ENCODE peak calls at places on chromosomes 2 and 18, in four cellular contexts. Y, H, U and V are unnamed samples.
A peak's percentile ranks its signal among the peaks of the same experiment; 100 is the strongest.

GRCh38 chr2:4745596-4745995 is 946.6 kb upstream of the SOX11 start:
- DNase-seq in Y (no peak), H (no peak), U (no peak), V (peak; percentile 32)

GRCh38 chr2:231884438-231885140 is 41.6 kb downstream of the NPPC start:
- DNase-seq in Y (no peak), H (no peak), U (no peak), V (no peak)

GRCh38 chr2:205148756-205149155 is 533.5 kb upstream of the NRP2 start:
- DNase-seq in Y (peak; percentile 84), H (no peak), U (peak; percentile 0), V (no peak)

GRCh38 chr18:10242922-10243680 is 211.3 kb upstream of the APCDD1 start:
- DNase-seq in Y (no peak), H (no peak), U (no peak), V (no peak)

GRCh38 chr2:193584522-193584938 is 1389.8 kb upstream of the TMEFF2 start:
- DNase-seq in Y (peak; percentile 53), H (peak; percentile 35), U (peak; percentile 37), V (peak; percentile 40)

GRCh38 chr18:32355896-32356295 is 114.8 kb downstream of the GAREM1 start:
- DNase-seq in Y (no peak), H (no peak), U (peak; percentile 57), V (no peak)

GRCh38 chr2:60998628-60999545 is 18.6 kb upstream of the PEX13 start:
- DNase-seq in Y (no peak), H (peak; percentile 45), U (peak; percentile 70), V (peak; percentile 66)

GRCh38 chr2:214671330-214671850 is 138.1 kb downstream of the BARD1 start:
- DNase-seq in Y (no peak), H (no peak), U (no peak), V (no peak)

GRCh38 chr2:161250864-161251436 is 57.3 kb upstream of the PSMD14 start:
- DNase-seq in Y (no peak), H (peak; percentile 32), U (peak; percentile 52), V (peak; percentile 75)

GRCh38 chr2:181627545-181627944 is 29.4 kb downstream of the CERKL start:
- DNase-seq in Y (no peak), H (no peak), U (peak; percentile 29), V (peak; percentile 83)

GRCh38 chr18:23627325-23627724 is 35.4 kb downstream of the ANKRD29 start:
- DNase-seq in Y (no peak), H (no peak), U (peak; percentile 76), V (peak; percentile 86)

GRCh38 chr2:205593891-205594290 is 88.4 kb upstream of the NRP2 start:
- DNase-seq in Y (no peak), H (no peak), U (peak; percentile 9), V (no peak)

GRCh38 chr2:34320056-34320455 is 721.0 kb upstream of the FAM98A start:
- DNase-seq in Y (no peak), H (no peak), U (no peak), V (no peak)

GRCh38 chr2:171882095-171882769 is 11.8 kb downstream of the SLC25A12 start:
- DNase-seq in Y (no peak), H (no peak), U (no peak), V (no peak)

GRCh38 chr2:120465012-120465700 is 119.2 kb downstream of the INHBB start:
- DNase-seq in Y (no peak), H (no peak), U (no peak), V (no peak)

GRCh38 chr2:61707984-61708852 is 145.6 kb downstream of the FAM161A start:
- DNase-seq in Y (no peak), H (peak; percentile 74), U (peak; percentile 3), V (peak; percentile 20)

GRCh38 chr2:217707116-217707742 is 295.6 kb downstream of the TNS1 start:
- DNase-seq in Y (no peak), H (no peak), U (no peak), V (peak; percentile 87)

GRCh38 chr2:85504434-85505261 is 34.3 kb upstream of the MAT2A start:
- DNase-seq in Y (peak; percentile 83), H (no peak), U (peak; percentile 81), V (peak; percentile 98)

GRCh38 chr2:39867268-39867667 is 88.2 kb upstream of the THUMPD2 start:
- DNase-seq in Y (no peak), H (no peak), U (no peak), V (no peak)

GRCh38 chr2:233445152-233445830 is 91.0 kb downstream of the DGKD start:
- DNase-seq in Y (no peak), H (no peak), U (no peak), V (no peak)

GRCh38 chr2:118221952-118222594 is 133.8 kb downstream of the INSIG2 start:
- DNase-seq in Y (peak; percentile 22), H (peak; percentile 69), U (peak; percentile 83), V (peak; percentile 72)

GRCh38 chr2:85695691-85696668 is 1.8 kb downstream of the GNLY start:
- DNase-seq in Y (no peak), H (no peak), U (no peak), V (no peak)

DNA sequence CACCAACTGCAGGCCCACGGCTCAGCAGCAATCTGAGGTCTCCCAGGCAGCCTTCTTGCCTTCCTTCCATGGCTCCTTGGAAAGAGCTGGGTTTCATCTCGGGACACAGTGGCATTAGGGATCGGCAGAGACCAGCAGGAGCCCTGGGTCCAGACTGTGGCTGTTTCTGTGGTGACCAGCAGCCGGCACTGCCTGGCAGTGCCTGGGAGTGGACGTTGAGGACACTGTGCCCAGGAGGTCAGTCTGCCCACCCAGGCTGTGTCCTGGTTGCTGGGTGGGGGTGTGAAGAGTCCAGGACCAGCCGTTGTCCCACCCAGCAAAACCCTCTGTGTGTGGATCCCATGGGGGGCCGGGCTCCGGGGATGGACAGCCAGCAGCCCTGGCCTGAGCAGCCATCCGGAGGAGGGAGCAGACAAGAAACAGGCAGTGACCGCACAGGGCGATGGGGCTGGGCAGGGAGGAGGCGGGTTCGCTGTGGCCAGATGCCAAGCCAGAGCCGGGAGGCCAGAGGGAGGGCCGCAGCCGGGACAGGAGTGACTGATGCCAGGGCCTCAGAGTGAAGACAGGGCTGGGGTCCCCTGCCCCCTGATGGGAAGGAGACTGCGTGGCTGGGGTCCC is 73.8 kb downstream of the RRM2 start:
- DNase-seq in Y (no peak), H (no peak), U (peak; percentile 51), V (no peak)
- TF ChIP-seq CTCF in Y (no peak), H (no peak), U (no peak), V (no peak)

DNA sequence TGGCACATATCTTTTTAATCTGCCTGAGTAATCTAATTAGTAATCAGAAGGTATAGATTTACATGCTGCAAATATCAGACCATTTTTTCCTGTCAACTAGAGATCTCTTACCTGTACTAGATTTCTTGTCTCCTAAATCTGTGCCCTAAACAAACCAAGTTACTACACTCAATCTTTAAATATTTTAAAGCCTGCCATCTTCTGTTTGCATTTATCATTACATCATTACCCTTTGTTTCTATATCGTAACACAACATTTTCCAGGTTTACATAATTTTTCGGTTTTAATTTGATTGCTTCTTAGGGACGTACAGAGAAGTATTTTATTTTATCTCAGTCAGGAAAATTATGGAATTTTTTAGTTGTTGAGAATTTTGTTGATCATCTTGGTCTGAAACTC is 25.7 kb downstream of the PSMA8 start:
- DNase-seq in Y (no peak), H (no peak), U (peak; percentile 5), V (peak; percentile 11)
- TF ChIP-seq CTCF in Y (no peak), H (no peak), U (peak; percentile 6), V (peak; percentile 33)

DNA sequence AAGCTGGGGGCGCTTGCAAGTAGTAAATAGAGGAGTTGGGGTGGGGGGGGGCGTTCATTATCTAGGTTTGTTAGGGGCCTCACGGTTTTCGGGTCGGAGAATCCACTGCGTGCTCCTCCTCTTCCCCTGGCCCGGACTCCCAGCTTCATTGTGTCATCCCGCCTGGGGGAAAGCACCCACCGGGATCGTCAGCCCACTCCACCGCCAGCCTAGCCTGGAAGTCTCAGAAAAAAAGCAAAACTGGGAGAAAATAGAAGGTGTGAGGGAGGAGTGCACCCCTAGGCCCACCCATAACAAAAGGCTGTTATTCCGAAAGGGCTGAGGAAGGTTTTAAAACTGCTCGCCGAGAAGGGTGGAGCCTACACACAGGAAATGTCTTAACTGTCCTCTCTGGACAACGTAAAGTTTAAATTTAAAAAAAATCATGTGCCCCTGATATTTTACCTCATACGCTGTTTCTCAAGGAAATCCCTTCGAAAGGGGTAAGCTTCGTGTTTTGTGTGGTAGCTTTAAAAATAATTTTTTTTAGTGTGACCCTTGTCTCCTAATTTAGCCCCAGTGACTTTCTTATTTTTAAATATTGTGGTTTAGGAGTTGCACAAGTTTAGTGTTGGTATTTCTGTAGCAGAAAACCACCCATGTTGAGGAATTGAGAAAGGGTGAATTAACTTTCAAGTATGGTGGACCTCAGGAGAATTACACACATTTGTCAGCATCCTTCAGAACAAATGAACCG is 104.2 kb downstream of the SPTBN1 start:
- DNase-seq in Y (no peak), H (peak; percentile 82), U (peak; percentile 78), V (peak; percentile 76)
- TF ChIP-seq CTCF in Y (no peak), H (no peak), U (no peak), V (no peak)

GRCh38 chr2:128720440-128721022 is 401.9 kb upstream of the HS6ST1 start:
- DNase-seq in Y (no peak), H (no peak), U (no peak), V (no peak)
- TF ChIP-seq CTCF in Y (no peak), H (no peak), U (peak; percentile 21), V (no peak)

GRCh38 chr18:45253973-45254372 is 361.3 kb upstream of the SLC14A2 start:
- DNase-seq in Y (no peak), H (no peak), U (no peak), V (no peak)

GRCh38 chr18:45252474-45252873 is 362.8 kb upstream of the SLC14A2 start:
- DNase-seq in Y (no peak), H (peak; percentile 18), U (no peak), V (no peak)

GRCh38 chr18:45251236-45251635 is 364.0 kb upstream of the SLC14A2 start:
- DNase-seq in Y (no peak), H (no peak), U (no peak), V (no peak)

GRCh38 chr18:45254683-45255082 is 360.6 kb upstream of the SLC14A2 start:
- DNase-seq in Y (no peak), H (no peak), U (peak; percentile 46), V (no peak)

GRCh38 chr18:45255142-45255890 is 360.0 kb upstream of the SLC14A2 start:
- DNase-seq in Y (no peak), H (no peak), U (peak; percentile 91), V (no peak)
- TF ChIP-seq CTCF in Y (no peak), H (no peak), U (no peak), V (no peak)

DNA sequence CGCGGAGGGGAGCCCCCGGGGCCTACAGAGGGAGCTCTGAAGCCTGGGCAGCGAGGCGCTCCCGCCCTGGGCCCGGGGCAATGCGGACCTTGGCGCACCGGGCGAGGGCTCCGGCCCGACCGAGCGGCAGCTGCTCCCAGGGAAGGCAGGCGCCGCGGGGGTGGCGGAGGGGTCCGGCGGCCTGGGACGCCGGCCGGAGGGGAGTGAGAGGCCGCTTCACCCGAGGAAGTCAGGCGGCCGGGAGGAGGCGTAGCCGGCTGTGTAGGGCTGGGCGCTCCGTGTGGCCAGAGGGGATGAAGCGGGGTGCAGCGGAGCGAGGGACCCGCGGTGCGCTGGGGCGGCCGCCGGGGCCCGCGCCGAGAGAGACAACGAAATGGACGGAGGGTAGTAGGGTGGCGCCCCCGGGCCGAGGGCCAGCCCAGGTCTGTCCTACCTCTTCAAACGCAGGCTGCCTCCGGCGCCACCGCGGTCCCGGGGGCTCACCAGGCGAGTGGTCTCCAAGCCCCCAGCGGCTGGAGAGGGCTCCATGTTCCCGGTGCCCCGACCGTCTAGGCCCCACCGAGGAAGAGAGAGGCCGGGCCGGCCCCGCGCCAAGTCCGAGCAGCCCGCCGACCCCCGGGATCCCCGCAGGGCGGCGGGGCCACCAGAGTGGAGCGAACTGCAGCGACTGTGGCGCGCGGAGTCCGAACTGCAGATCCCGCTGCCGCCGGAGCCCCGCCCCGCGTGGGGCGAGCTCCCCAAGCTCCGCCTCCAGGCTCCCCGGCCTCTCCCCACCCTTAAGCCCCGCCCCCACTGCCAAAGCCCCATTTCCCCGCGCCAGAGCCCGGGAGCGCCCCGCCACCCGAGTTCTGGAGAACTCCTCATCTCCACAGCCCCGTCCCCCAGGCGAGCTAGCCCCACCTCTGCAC is at the start of gene SLC30A3:
- DNase-seq in Y (peak; percentile 50), H (peak; percentile 93), U (peak; percentile 38), V (no peak)
- TF ChIP-seq CTCF in Y (no peak), H (no peak), U (no peak), V (no peak)